ENCODE peak calls at places on chromosomes 3 and 15, in ten cellular contexts. O is GM23338; Q is NCI-H460; G is SK-N-SH; T is activated T-cell treated with anti-CD3 and anti-CD28 coated beads, Interleukin-2, amount 50 U/mL, for 4 hours; B is amygdala; L is OCI-M1; N is NCI-H774; C is DMS 273 treated with DMSO at 0.1 percent for 48 hours; J is germinal center. D is an unnamed sample.

GRCh38 chr15:36626984-36627383 is 47.6 kb downstream of the CDIN1 start:
- DNase-seq in G (no peak), B (no peak), J (no peak), C (no peak), O (no peak), L (no peak), Q (no peak), N (no peak), T (no peak), D (no peak)

GRCh38 chr3:122546151-122546550 is 17.9 kb downstream of the PARP9 start:
- DNase-seq in G (no peak), Q (no peak), C (no peak), T (no peak), N (no peak), B (no peak), L (no peak), J (no peak), O (no peak), D (no peak)

GRCh38 chr3:158267015-158267414 is 157.1 kb downstream of the RSRC1 start:
- DNase-seq in C (no peak), G (no peak), T (no peak), L (peak), Q (no peak), B (no peak), N (no peak), O (no peak), J (no peak), D (no peak)

GRCh38 chr3:132222868-132223538 is 94.2 kb upstream of the ACP3 start:
- DNase-seq in T (no peak), N (no peak), O (no peak), Q (no peak), G (peak), L (no peak), B (no peak), C (peak), J (no peak), D (no peak)

GRCh38 chr3:45957606-45958005 is 14.3 kb downstream of the CXCR6 start:
- DNase-seq in N (no peak), J (no peak), T (no peak), C (no peak), G (no peak), L (no peak), Q (no peak), O (no peak), B (peak), D (no peak)

GRCh38 chr3:19216669-19217337 is 68.5 kb downstream of the KCNH8 start:
- DNase-seq in G (no peak), B (no peak), O (no peak), T (no peak), Q (no peak), C (no peak), L (no peak), J (no peak), N (no peak), D (no peak)

GRCh38 chr3:48433472-48434118 is 3.7 kb upstream of the PLXNB1 start:
- DNase-seq in C (no peak), L (no peak), Q (no peak), O (no peak), J (no peak), N (no peak), T (no peak), B (no peak), G (no peak), D (no peak)

GRCh38 chr3:127035672-127036071 is 52.8 kb downstream of the PLXNA1 start:
- DNase-seq in J (no peak), B (no peak), N (no peak), L (peak), G (no peak), T (no peak), C (no peak), O (no peak), Q (peak), D (no peak)

GRCh38 chr15:29935296-29936020 is 113.2 kb upstream of the TJP1 start:
- DNase-seq in Q (no peak), T (no peak), C (no peak), N (no peak), G (no peak), J (no peak), L (no peak), B (no peak), O (peak), D (no peak)

GRCh38 chr15:47586653-47587224 is 130.6 kb upstream of the SEMA6D start:
- DNase-seq in N (peak), C (peak), J (no peak), T (no peak), B (no peak), Q (no peak), G (no peak), L (no peak), O (no peak), D (no peak)